ENCODE peak calls at places on chromosomes 13 and 19, in eight cellular contexts. E is cardiac muscle cell, Y is choroid plexus epithelial cell, H is suprapubic skin, B is B cell, K is fibroblast of lung, R is HFFc6, C is neural crest cell. P is an unnamed sample.
A peak's percentile ranks its signal among the peaks of the same experiment; 100 is the strongest.

GRCh38 chr19:43464089-43464775 is 1.2 kb downstream of the LYPD3 start:
- DNase-seq in E (no peak), Y (no peak), H (peak; percentile 90), B (peak; percentile 82), K (no peak), R (no peak), C (peak; percentile 61), P (peak; percentile 75)

GRCh38 chr13:75566658-75567057 is 17.1 kb downstream of the UCHL3 start:
- DNase-seq in E (peak; percentile 67), Y (peak; percentile 74), H (no peak), B (no peak), K (peak; percentile 36), R (peak; percentile 61), C (no peak), P (no peak)

GRCh38 chr19:30562981-30563380 is 190.8 kb downstream of the ZNF536 start:
- DNase-seq in E (no peak), Y (no peak), H (peak; percentile 7), B (no peak), K (no peak), R (no peak), C (no peak), P (no peak)

GRCh38 chr19:2611483-2612464 is 90.7 kb downstream of the GNG7 start:
- DNase-seq in E (no peak), Y (no peak), H (no peak), B (peak; percentile 24), K (no peak), R (no peak), C (no peak), P (no peak)

GRCh38 chr13:53054569-53054968 is 26.0 kb downstream of the OLFM4 start:
- DNase-seq in E (no peak), Y (no peak), H (no peak), B (no peak), K (no peak), R (no peak), C (no peak), P (no peak)

GRCh38 chr13:114076329-114076761 is 56.1 kb downstream of the RASA3 start:
- DNase-seq in E (no peak), Y (no peak), H (peak; percentile 58), B (no peak), K (no peak), R (no peak), C (no peak), P (no peak)

GRCh38 chr19:46674416-46675178 is 13.6 kb upstream of the DACT3 start:
- DNase-seq in E (no peak), Y (peak; percentile 36), H (no peak), B (no peak), K (peak; percentile 25), R (no peak), C (no peak), P (peak; percentile 30)

GRCh38 chr13:71874490-71874889 is 7.5 kb upstream of the DACH1 start:
- DNase-seq in E (no peak), Y (no peak), H (no peak), B (no peak), K (no peak), R (no peak), C (no peak), P (no peak)

GRCh38 chr13:109821038-109821545 is 34.7 kb upstream of the IRS2 start:
- DNase-seq in E (no peak), Y (no peak), H (no peak), B (no peak), K (no peak), R (no peak), C (no peak), P (no peak)

GRCh38 chr13:112592647-112593046 is 4.7 kb upstream of the TUBGCP3 start:
- DNase-seq in E (no peak), Y (no peak), H (no peak), B (no peak), K (no peak), R (no peak), C (no peak), P (no peak)

GRCh38 chr13:37681295-37682032 is 82.9 kb upstream of the POSTN start:
- DNase-seq in E (peak; percentile 84), Y (peak; percentile 96), H (no peak), B (no peak), K (peak; percentile 81), R (peak; percentile 78), C (no peak), P (no peak)

GRCh38 chr13:46961719-46962118 is 64.9 kb upstream of the HTR2A start:
- DNase-seq in E (peak; percentile 75), Y (peak; percentile 89), H (no peak), B (no peak), K (peak; percentile 82), R (peak; percentile 71), C (no peak), P (no peak)

GRCh38 chr19:2678043-2678671 is 24.3 kb downstream of the GNG7 start:
- DNase-seq in E (no peak), Y (no peak), H (no peak), B (peak; percentile 84), K (no peak), R (no peak), C (no peak), P (no peak)

GRCh38 chr19:57363734-57364181 is 407 bp downstream of the TRAPPC2B start:
- DNase-seq in E (peak; percentile 20), Y (peak; percentile 28), H (no peak), B (no peak), K (peak; percentile 12), R (no peak), C (no peak), P (no peak)

GRCh38 chr19:54179262-54179587 is 6.3 kb upstream of the TMC4 start:
- DNase-seq in E (no peak), Y (no peak), H (no peak), B (no peak), K (no peak), R (no peak), C (no peak), P (no peak)

GRCh38 chr19:34145741-34146202 is 26.5 kb upstream of the LSM14A start:
- DNase-seq in E (peak; percentile 70), Y (peak; percentile 73), H (no peak), B (peak; percentile 72), K (peak; percentile 24), R (peak; percentile 37), C (peak; percentile 48), P (peak; percentile 49)

GRCh38 chr13:82298110-82298509 is 1584.2 kb downstream of the SLITRK1 start:
- DNase-seq in E (no peak), Y (no peak), H (no peak), B (no peak), K (no peak), R (no peak), C (no peak), P (no peak)

GRCh38 chr13:82292334-82292733 is 1589.9 kb downstream of the SLITRK1 start:
- DNase-seq in E (no peak), Y (no peak), H (no peak), B (no peak), K (no peak), R (no peak), C (no peak), P (no peak)

GRCh38 chr13:82291852-82292251 is 1590.4 kb downstream of the SLITRK1 start:
- DNase-seq in E (no peak), Y (no peak), H (no peak), B (no peak), K (no peak), R (no peak), C (no peak), P (no peak)

GRCh38 chr13:82294226-82294625 is 1588.0 kb downstream of the SLITRK1 start:
- DNase-seq in E (no peak), Y (no peak), H (no peak), B (no peak), K (no peak), R (no peak), C (no peak), P (no peak)
- TF ChIP-seq CTCF in E (no peak), Y (no peak), H (no peak), B (no peak), K (no peak), R (no peak), C (no peak), P (no peak)

GRCh38 chr13:40770934-40771618 is at the start of gene MRPS31:
- DNase-seq in E (peak; percentile 98), Y (peak; percentile 97), H (peak; percentile 98), B (peak; percentile 95), K (peak; percentile 93), R (peak; percentile 94), C (peak; percentile 95), P (peak; percentile 97)
- TF ChIP-seq CTCF in E (no peak), Y (peak; percentile 10), H (no peak), B (no peak), K (no peak), R (peak; percentile 21), C (no peak), P (no peak)

GRCh38 chr19:14505488-14506239 is 9.7 kb upstream of the GIPC1 start:
- DNase-seq in E (peak; percentile 64), Y (peak; percentile 76), H (peak; percentile 78), B (peak; percentile 78), K (peak; percentile 84), R (peak; percentile 99), C (peak; percentile 65), P (peak; percentile 77)
- TF ChIP-seq CTCF in E (peak; percentile 80), Y (peak; percentile 81), H (peak; percentile 79), B (peak; percentile 78), K (peak; percentile 48), R (peak; percentile 86), C (peak; percentile 84), P (peak; percentile 86)

DNA sequence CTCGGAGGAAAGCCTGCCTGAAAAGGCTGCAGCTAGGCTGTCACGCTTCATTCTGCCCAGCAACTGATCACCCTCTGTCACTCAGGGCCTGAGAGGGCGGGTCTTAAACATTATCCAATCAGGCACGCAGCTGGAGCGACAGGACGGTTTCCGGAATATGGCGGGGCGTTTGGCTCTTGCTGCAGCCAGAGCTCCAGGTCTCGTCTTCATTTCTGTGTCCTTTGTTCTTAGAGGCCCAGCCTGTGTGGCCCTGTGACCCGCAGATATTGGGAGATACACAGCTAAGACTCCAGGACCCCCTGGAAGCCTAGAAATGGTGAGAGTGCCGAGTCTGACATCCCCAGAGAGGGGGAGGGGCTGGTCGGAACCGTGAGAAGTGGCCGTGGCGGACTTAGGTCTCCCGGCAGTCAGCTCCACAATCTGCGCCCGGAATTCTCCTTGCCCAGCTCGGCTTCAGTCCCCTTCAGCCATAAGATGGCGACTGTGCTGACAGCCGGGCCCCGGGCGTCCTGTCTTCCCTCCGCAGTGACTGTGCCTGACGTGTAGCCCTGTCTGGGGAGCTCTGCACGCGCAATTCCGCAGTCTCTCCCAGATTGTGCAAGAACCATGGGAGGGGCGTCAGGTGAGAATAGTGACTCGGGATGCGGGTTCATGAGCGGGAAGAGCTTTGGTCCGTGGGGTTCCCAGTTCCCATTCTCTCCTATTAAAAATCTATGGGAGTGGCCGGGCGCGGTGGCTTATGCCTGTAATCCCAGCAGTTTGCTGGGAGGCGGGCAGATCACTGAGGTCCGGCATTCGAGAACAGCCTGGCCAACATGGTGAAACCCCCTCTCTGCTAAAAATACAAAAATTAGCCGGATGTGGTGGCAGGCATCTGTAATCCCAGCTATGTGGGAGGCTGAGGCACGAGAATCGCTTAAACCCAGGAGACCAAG is at the start of gene ZNF429:
- DNase-seq in E (peak; percentile 95), Y (peak; percentile 97), H (peak; percentile 96), B (peak; percentile 90), K (peak; percentile 92), R (peak; percentile 92), C (peak; percentile 80), P (peak; percentile 91)
- TF ChIP-seq CTCF in E (no peak), Y (peak; percentile 14), H (no peak), B (no peak), K (no peak), R (peak; percentile 35), C (no peak), P (no peak)

GRCh38 chr13:66009241-66009640 is 1220.9 kb downstream of the PCDH9 start:
- DNase-seq in E (no peak), Y (no peak), H (no peak), B (no peak), K (no peak), R (no peak), C (no peak), P (no peak)
- TF ChIP-seq CTCF in E (no peak), Y (no peak), H (no peak), B (no peak), K (no peak), R (no peak), C (no peak), P (no peak)

P was measured in glutamatergic neuron.